ENCODE peak calls at places on chromosomes 2 and 18, in four cellular contexts. U, M, L and O are unnamed samples.

GRCh38 chr2:238835726-238836301 is 12.1 kb upstream of the TWIST2 start:
- DNase-seq in U (no peak), M (no peak), L (no peak), O (no peak)

GRCh38 chr2:11417946-11418585 is 47.9 kb downstream of the E2F6 start:
- DNase-seq in L (peak), U (no peak), M (no peak), O (no peak)

GRCh38 chr18:42564761-42565160 is 550.7 kb downstream of the RIT2 start:
- DNase-seq in U (no peak), L (no peak), M (no peak), O (no peak)

GRCh38 chr2:11516984-11517648 is 16.7 kb upstream of the GREB1 start:
- DNase-seq in U (no peak), M (no peak), L (no peak), O (no peak)

GRCh38 chr2:29443627-29444026 is 328.4 kb downstream of the CLIP4 start:
- DNase-seq in M (no peak), L (no peak), U (no peak), O (no peak)

GRCh38 chr2:118221952-118222594 is 133.8 kb downstream of the INSIG2 start:
- DNase-seq in L (peak), M (no peak), U (peak), O (peak)

GRCh38 chr2:184154438-184154837 is 443.9 kb upstream of the ZNF804A start:
- DNase-seq in M (no peak), U (no peak), L (no peak), O (no peak)

GRCh38 chr2:29015701-29016470 is 34.8 kb downstream of the TOGARAM2 start:
- DNase-seq in U (no peak), M (no peak), L (no peak), O (no peak)

GRCh38 chr2:171319164-171319810 is 114.5 kb downstream of the METTL8 start:
- DNase-seq in U (no peak), M (no peak), L (no peak), O (no peak)

GRCh38 chr2:183179156-183179555 is 54.9 kb downstream of the NUP35 start:
- DNase-seq in U (no peak), M (no peak), L (no peak), O (no peak)

GRCh38 chr2:152426801-152427200 is 91.8 kb downstream of the FMNL2 start:
- DNase-seq in L (no peak), U (no peak), M (no peak), O (no peak)

GRCh38 chr2:155377178-155377780 is 678.8 kb downstream of the KCNJ3 start:
- DNase-seq in M (no peak), U (peak), L (peak), O (peak)

GRCh38 chr2:2639251-2640139 is 308.4 kb upstream of the MYT1L start:
- DNase-seq in L (no peak), U (no peak), M (no peak), O (no peak)

GRCh38 chr18:77905449-77906055 is 655.9 kb downstream of the GALR1 start:
- DNase-seq in L (no peak), U (no peak), M (no peak), O (no peak)

DNA sequence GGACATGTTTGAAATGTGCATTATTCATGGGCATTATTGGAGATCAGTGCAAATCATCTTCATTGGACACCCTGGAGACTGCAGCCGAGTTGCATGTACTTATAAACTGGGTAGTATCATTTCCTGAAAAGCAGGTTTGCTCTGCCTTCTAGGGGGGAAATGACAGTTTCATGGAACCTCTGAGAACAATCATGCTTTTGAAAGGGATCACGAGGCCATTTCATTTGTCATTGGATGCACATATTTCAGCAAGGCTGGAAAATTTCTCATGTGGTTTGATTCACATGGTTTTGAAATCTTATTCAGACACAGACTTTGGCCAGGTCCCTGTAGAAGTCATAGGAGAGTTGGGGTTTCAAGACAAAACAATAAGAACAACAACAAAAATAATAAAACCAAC is 462.8 kb upstream of the MEX3C start:
- DNase-seq in M (no peak), U (no peak), L (no peak), O (no peak)
- TF ChIP-seq JUND in M (no peak), U (no peak), L (no peak), O (no peak)

GRCh38 chr2:33104052-33104623 is 157.4 kb downstream of the LTBP1 start:
- DNase-seq in L (no peak), U (peak), M (no peak), O (no peak)
- TF ChIP-seq JUND in L (no peak), U (peak), M (no peak), O (no peak)

DNA sequence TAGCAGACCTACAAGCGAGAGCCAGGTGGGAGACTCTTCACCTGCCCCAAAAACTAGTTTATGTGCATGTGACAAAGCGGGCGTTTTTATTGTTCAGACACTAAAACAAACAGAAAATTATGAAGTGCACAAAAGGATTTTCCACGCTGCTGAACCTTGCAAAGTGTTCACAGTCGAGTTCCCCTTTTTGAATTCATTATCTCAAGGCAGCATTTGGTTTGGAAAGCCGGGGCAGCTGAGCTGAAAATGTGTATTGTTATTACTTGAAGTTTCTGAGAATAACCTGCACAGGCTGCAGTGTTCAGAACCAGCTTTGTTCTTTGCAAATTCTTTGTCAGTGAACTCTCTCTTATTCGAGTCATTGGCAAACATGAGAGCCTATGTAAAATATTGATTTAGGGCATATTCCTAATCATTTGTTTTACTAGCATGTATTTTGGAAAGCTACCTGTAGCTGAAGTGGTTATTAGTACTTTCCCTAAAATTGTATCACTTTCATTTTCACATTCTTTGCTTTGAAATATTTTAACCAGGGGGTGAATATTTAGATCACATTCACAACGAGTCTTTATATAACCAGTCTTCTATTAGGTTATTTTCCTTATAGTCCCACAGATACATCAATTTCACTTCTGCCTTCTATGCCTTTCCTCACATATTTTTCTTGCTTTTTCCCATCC is 59.5 kb downstream of the LRRTM1 start:
- DNase-seq in L (no peak), M (no peak), U (no peak), O (no peak)
- TF ChIP-seq JUND in L (no peak), M (no peak), U (no peak), O (no peak)

GRCh38 chr2:9558948-9559381 is 3.3 kb upstream of the ADAM17 start:
- DNase-seq in U (no peak), M (no peak), L (no peak), O (no peak)

GRCh38 chr2:9555338-9556120 is at the start of gene ADAM17:
- DNase-seq in U (peak), M (peak), L (peak), O (peak)

GRCh38 chr2:9552491-9553178 is 3.0 kb downstream of the ADAM17 start:
- DNase-seq in L (no peak), U (no peak), M (no peak), O (no peak)

GRCh38 chr2:9554841-9555337 is 741 bp downstream of the ADAM17 start:
- DNase-seq in U (no peak), M (no peak), L (peak), O (no peak)

DNA sequence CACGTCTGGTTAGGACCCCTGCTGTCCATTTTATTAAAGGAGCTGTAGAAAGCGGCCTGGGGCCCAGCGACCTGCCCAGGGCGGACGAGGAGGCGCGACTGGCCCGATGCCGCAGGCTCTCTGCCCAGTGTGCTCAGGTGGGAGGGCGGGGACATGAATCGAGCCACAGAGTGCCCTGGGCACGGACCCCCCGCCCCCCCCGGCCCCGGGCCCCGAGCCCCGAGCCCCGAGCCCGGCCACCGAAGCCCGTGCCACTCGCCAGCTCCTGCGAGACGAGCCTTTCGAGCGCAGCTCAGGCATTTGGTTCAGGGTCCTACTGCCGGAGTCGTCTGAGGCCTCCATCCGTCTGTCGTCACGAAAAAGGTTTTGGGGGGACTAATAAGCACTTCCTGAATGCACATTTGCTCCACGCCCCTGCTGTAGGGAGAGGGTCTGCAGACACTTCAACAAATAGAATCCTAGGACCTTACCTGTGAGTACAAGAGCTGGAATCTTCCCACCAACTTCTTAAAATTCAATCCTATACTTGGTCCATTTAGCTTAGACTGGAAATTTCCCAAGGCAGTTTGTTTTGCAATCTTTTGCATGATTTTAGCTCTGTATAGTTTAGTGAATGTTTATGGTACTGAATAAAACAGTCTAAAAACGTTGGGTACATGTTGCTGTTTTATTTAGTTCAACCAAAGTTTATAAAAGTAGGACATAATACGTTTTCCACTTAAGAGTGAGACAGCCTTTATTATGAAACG is 665 bp upstream of the ADAM17 start:
- DNase-seq in L (no peak), U (no peak), M (no peak), O (no peak)
- TF ChIP-seq JUND in L (no peak), U (no peak), M (no peak), O (no peak)